ENCODE peak calls at places on chromosomes 4 and X, in six cellular contexts. One of them, this sample, is unnamed.

GRCh38 chr4:147639388-147639787 is 22.2 kb downstream of the TMEM184C start:
- DNase-seq in NCI-H1105: no peak
- DNase-seq in activated CD4-positive, CD25-positive, alpha-beta regulatory T cell: no peak
- DNase-seq in SIG-M5: no peak
- DNase-seq in adipocyte: peak; percentile 66
- DNase-seq in activated CD8-positive, alpha-beta memory T cell treated with anti-CD3 and anti-CD28 coated beads for 48 hours: no peak
- DNase-seq in this sample: no peak

GRCh38 chr4:156931267-156931666 is 40.3 kb downstream of the PDGFC start:
- DNase-seq in SIG-M5: no peak
- DNase-seq in activated CD8-positive, alpha-beta memory T cell treated with anti-CD3 and anti-CD28 coated beads for 48 hours: no peak
- DNase-seq in adipocyte: peak; percentile 76
- DNase-seq in activated CD4-positive, CD25-positive, alpha-beta regulatory T cell: no peak
- DNase-seq in NCI-H1105: no peak
- DNase-seq in this sample: peak; percentile 55

GRCh38 chr4:147336252-147336651 is 144.6 kb upstream of the EDNRA start:
- DNase-seq in activated CD8-positive, alpha-beta memory T cell treated with anti-CD3 and anti-CD28 coated beads for 48 hours: no peak
- DNase-seq in SIG-M5: no peak
- DNase-seq in adipocyte: no peak
- DNase-seq in NCI-H1105: no peak
- DNase-seq in activated CD4-positive, CD25-positive, alpha-beta regulatory T cell: no peak
- DNase-seq in this sample: no peak

GRCh38 chrX:72081605-72082320 is 50.0 kb downstream of the RTL5 start:
- DNase-seq in adipocyte: no peak
- DNase-seq in SIG-M5: no peak
- DNase-seq in NCI-H1105: no peak
- DNase-seq in activated CD4-positive, CD25-positive, alpha-beta regulatory T cell: no peak
- DNase-seq in activated CD8-positive, alpha-beta memory T cell treated with anti-CD3 and anti-CD28 coated beads for 48 hours: no peak
- DNase-seq in this sample: no peak

GRCh38 chrX:44244008-44244407 is 99.5 kb downstream of the EFHC2 start:
- DNase-seq in activated CD8-positive, alpha-beta memory T cell treated with anti-CD3 and anti-CD28 coated beads for 48 hours: no peak
- DNase-seq in NCI-H1105: peak; percentile 1
- DNase-seq in adipocyte: peak; percentile 72
- DNase-seq in SIG-M5: no peak
- DNase-seq in activated CD4-positive, CD25-positive, alpha-beta regulatory T cell: no peak
- DNase-seq in this sample: peak; percentile 25

GRCh38 chr4:19266566-19266965 is 985.1 kb upstream of the SLIT2 start:
- DNase-seq in adipocyte: peak; percentile 13
- DNase-seq in activated CD8-positive, alpha-beta memory T cell treated with anti-CD3 and anti-CD28 coated beads for 48 hours: no peak
- DNase-seq in activated CD4-positive, CD25-positive, alpha-beta regulatory T cell: no peak
- DNase-seq in NCI-H1105: no peak
- DNase-seq in SIG-M5: no peak
- DNase-seq in this sample: no peak

GRCh38 chr4:13476915-13477314 is 7.2 kb downstream of the RAB28 start:
- DNase-seq in activated CD8-positive, alpha-beta memory T cell treated with anti-CD3 and anti-CD28 coated beads for 48 hours: no peak
- DNase-seq in NCI-H1105: no peak
- DNase-seq in activated CD4-positive, CD25-positive, alpha-beta regulatory T cell: no peak
- DNase-seq in SIG-M5: no peak
- DNase-seq in adipocyte: peak; percentile 77
- DNase-seq in this sample: peak; percentile 22

GRCh38 chrX:12118134-12118533 is 20.1 kb upstream of the FRMPD4 start:
- DNase-seq in activated CD8-positive, alpha-beta memory T cell treated with anti-CD3 and anti-CD28 coated beads for 48 hours: no peak
- DNase-seq in SIG-M5: no peak
- DNase-seq in adipocyte: no peak
- DNase-seq in NCI-H1105: no peak
- DNase-seq in activated CD4-positive, CD25-positive, alpha-beta regulatory T cell: no peak
- DNase-seq in this sample: no peak

GRCh38 chr4:185381794-185382193 is 13.9 kb downstream of the LRP2BP start:
- DNase-seq in activated CD8-positive, alpha-beta memory T cell treated with anti-CD3 and anti-CD28 coated beads for 48 hours: no peak
- DNase-seq in activated CD4-positive, CD25-positive, alpha-beta regulatory T cell: no peak
- DNase-seq in NCI-H1105: no peak
- DNase-seq in SIG-M5: no peak
- DNase-seq in adipocyte: peak; percentile 60
- DNase-seq in this sample: no peak

GRCh38 chrX:30906726-30907125 is 17.7 kb upstream of the TAB3 start:
- DNase-seq in NCI-H1105: no peak
- DNase-seq in activated CD4-positive, CD25-positive, alpha-beta regulatory T cell: no peak
- DNase-seq in adipocyte: no peak
- DNase-seq in activated CD8-positive, alpha-beta memory T cell treated with anti-CD3 and anti-CD28 coated beads for 48 hours: no peak
- DNase-seq in SIG-M5: no peak
- DNase-seq in this sample: no peak

GRCh38 chr4:143554728-143555597 is 41.5 kb downstream of the SMARCA5 start:
- DNase-seq in SIG-M5: no peak
- DNase-seq in activated CD4-positive, CD25-positive, alpha-beta regulatory T cell: no peak
- DNase-seq in activated CD8-positive, alpha-beta memory T cell treated with anti-CD3 and anti-CD28 coated beads for 48 hours: no peak
- DNase-seq in adipocyte: no peak
- DNase-seq in NCI-H1105: no peak
- DNase-seq in this sample: no peak

GRCh38 chr4:23238848-23239247 is 546.1 kb downstream of the GBA3 start:
- DNase-seq in adipocyte: no peak
- DNase-seq in activated CD4-positive, CD25-positive, alpha-beta regulatory T cell: no peak
- DNase-seq in SIG-M5: no peak
- DNase-seq in activated CD8-positive, alpha-beta memory T cell treated with anti-CD3 and anti-CD28 coated beads for 48 hours: no peak
- DNase-seq in NCI-H1105: no peak
- DNase-seq in this sample: no peak

GRCh38 chr4:89056953-89057398 is at the start of gene FAM13A:
- DNase-seq in activated CD8-positive, alpha-beta memory T cell treated with anti-CD3 and anti-CD28 coated beads for 48 hours: no peak
- DNase-seq in NCI-H1105: peak; percentile 87
- DNase-seq in activated CD4-positive, CD25-positive, alpha-beta regulatory T cell: no peak
- DNase-seq in SIG-M5: no peak
- DNase-seq in adipocyte: peak; percentile 98
- DNase-seq in this sample: peak; percentile 92

GRCh38 chrX:44239036-44239435 is 104.4 kb downstream of the EFHC2 start:
- DNase-seq in SIG-M5: no peak
- DNase-seq in adipocyte: no peak
- DNase-seq in activated CD4-positive, CD25-positive, alpha-beta regulatory T cell: no peak
- DNase-seq in NCI-H1105: no peak
- DNase-seq in activated CD8-positive, alpha-beta memory T cell treated with anti-CD3 and anti-CD28 coated beads for 48 hours: no peak
- DNase-seq in this sample: no peak

GRCh38 chr4:139782926-139783542 is 117.4 kb downstream of the MGST2 start:
- DNase-seq in SIG-M5: no peak
- DNase-seq in adipocyte: no peak
- DNase-seq in activated CD8-positive, alpha-beta memory T cell treated with anti-CD3 and anti-CD28 coated beads for 48 hours: no peak
- DNase-seq in activated CD4-positive, CD25-positive, alpha-beta regulatory T cell: no peak
- DNase-seq in NCI-H1105: no peak
- DNase-seq in this sample: no peak

GRCh38 chr4:114941522-114941921 is 171.9 kb downstream of the NDST4 start:
- DNase-seq in adipocyte: no peak
- DNase-seq in activated CD4-positive, CD25-positive, alpha-beta regulatory T cell: no peak
- DNase-seq in NCI-H1105: no peak
- DNase-seq in SIG-M5: no peak
- DNase-seq in activated CD8-positive, alpha-beta memory T cell treated with anti-CD3 and anti-CD28 coated beads for 48 hours: no peak
- DNase-seq in this sample: no peak

GRCh38 chr4:83219344-83219990 is 65.1 kb downstream of the COQ2 start:
- DNase-seq in adipocyte: peak; percentile 33
- DNase-seq in activated CD8-positive, alpha-beta memory T cell treated with anti-CD3 and anti-CD28 coated beads for 48 hours: no peak
- DNase-seq in activated CD4-positive, CD25-positive, alpha-beta regulatory T cell: peak; percentile 21
- DNase-seq in NCI-H1105: peak; percentile 64
- DNase-seq in SIG-M5: no peak
- DNase-seq in this sample: no peak

GRCh38 chr4:26175016-26175786 is 145.6 kb upstream of the RBPJ start:
- DNase-seq in activated CD4-positive, CD25-positive, alpha-beta regulatory T cell: no peak
- DNase-seq in NCI-H1105: no peak
- DNase-seq in activated CD8-positive, alpha-beta memory T cell treated with anti-CD3 and anti-CD28 coated beads for 48 hours: no peak
- DNase-seq in adipocyte: no peak
- DNase-seq in SIG-M5: no peak
- DNase-seq in this sample: no peak

GRCh38 chr4:144650311-144650820 is 4.4 kb downstream of the HHIP start:
- DNase-seq in activated CD8-positive, alpha-beta memory T cell treated with anti-CD3 and anti-CD28 coated beads for 48 hours: no peak
- DNase-seq in activated CD4-positive, CD25-positive, alpha-beta regulatory T cell: no peak
- DNase-seq in adipocyte: no peak
- DNase-seq in SIG-M5: no peak
- DNase-seq in NCI-H1105: no peak
- DNase-seq in this sample: no peak

GRCh38 chr4:81621490-81621889 is 149.8 kb upstream of the RASGEF1B start:
- DNase-seq in NCI-H1105: no peak
- DNase-seq in SIG-M5: no peak
- DNase-seq in adipocyte: no peak
- DNase-seq in activated CD8-positive, alpha-beta memory T cell treated with anti-CD3 and anti-CD28 coated beads for 48 hours: no peak
- DNase-seq in activated CD4-positive, CD25-positive, alpha-beta regulatory T cell: no peak
- DNase-seq in this sample: no peak

GRCh38 chr4:67573193-67573592 is 14.7 kb downstream of the STAP1 start:
- DNase-seq in activated CD8-positive, alpha-beta memory T cell treated with anti-CD3 and anti-CD28 coated beads for 48 hours: no peak
- DNase-seq in NCI-H1105: no peak
- DNase-seq in adipocyte: no peak
- DNase-seq in activated CD4-positive, CD25-positive, alpha-beta regulatory T cell: no peak
- DNase-seq in SIG-M5: no peak
- DNase-seq in this sample: no peak

GRCh38 chrX:109270580-109271484 is 211.1 kb downstream of the GUCY2F start:
- DNase-seq in NCI-H1105: peak; percentile 8
- DNase-seq in adipocyte: peak; percentile 32
- DNase-seq in SIG-M5: peak; percentile 41
- DNase-seq in activated CD4-positive, CD25-positive, alpha-beta regulatory T cell: no peak
- DNase-seq in activated CD8-positive, alpha-beta memory T cell treated with anti-CD3 and anti-CD28 coated beads for 48 hours: peak; percentile 16
- DNase-seq in this sample: no peak

GRCh38 chr4:39730067-39730466 is 32.1 kb downstream of the UBE2K start:
- DNase-seq in activated CD4-positive, CD25-positive, alpha-beta regulatory T cell: no peak
- DNase-seq in activated CD8-positive, alpha-beta memory T cell treated with anti-CD3 and anti-CD28 coated beads for 48 hours: no peak
- DNase-seq in NCI-H1105: no peak
- DNase-seq in adipocyte: no peak
- DNase-seq in SIG-M5: no peak
- DNase-seq in this sample: no peak

GRCh38 chr4:73731968-73732610 is 8.3 kb upstream of the CXCL8 start:
- DNase-seq in adipocyte: no peak
- DNase-seq in NCI-H1105: no peak
- DNase-seq in SIG-M5: peak; percentile 80
- DNase-seq in activated CD8-positive, alpha-beta memory T cell treated with anti-CD3 and anti-CD28 coated beads for 48 hours: no peak
- DNase-seq in activated CD4-positive, CD25-positive, alpha-beta regulatory T cell: no peak
- DNase-seq in this sample: no peak

GRCh38 chr4:2673157-2673556 is 83.0 kb downstream of the TNIP2 start:
- DNase-seq in adipocyte: no peak
- DNase-seq in activated CD4-positive, CD25-positive, alpha-beta regulatory T cell: no peak
- DNase-seq in NCI-H1105: no peak
- DNase-seq in activated CD8-positive, alpha-beta memory T cell treated with anti-CD3 and anti-CD28 coated beads for 48 hours: no peak
- DNase-seq in SIG-M5: no peak
- DNase-seq in this sample: no peak

GRCh38 chr4:88846232-88846790 is 148.7 kb upstream of the NAP1L5 start:
- DNase-seq in activated CD8-positive, alpha-beta memory T cell treated with anti-CD3 and anti-CD28 coated beads for 48 hours: no peak
- DNase-seq in adipocyte: peak; percentile 30
- DNase-seq in NCI-H1105: no peak
- DNase-seq in SIG-M5: no peak
- DNase-seq in activated CD4-positive, CD25-positive, alpha-beta regulatory T cell: no peak
- DNase-seq in this sample: no peak

GRCh38 chr4:68569466-68570121 is 6.5 kb downstream of the UGT2B17 start:
- DNase-seq in SIG-M5: no peak
- DNase-seq in activated CD4-positive, CD25-positive, alpha-beta regulatory T cell: no peak
- DNase-seq in adipocyte: no peak
- DNase-seq in activated CD8-positive, alpha-beta memory T cell treated with anti-CD3 and anti-CD28 coated beads for 48 hours: no peak
- DNase-seq in NCI-H1105: no peak
- DNase-seq in this sample: no peak

GRCh38 chr4:186342582-186342981 is 76.6 kb downstream of the F11 start:
- DNase-seq in SIG-M5: no peak
- DNase-seq in activated CD4-positive, CD25-positive, alpha-beta regulatory T cell: no peak
- DNase-seq in activated CD8-positive, alpha-beta memory T cell treated with anti-CD3 and anti-CD28 coated beads for 48 hours: no peak
- DNase-seq in adipocyte: no peak
- DNase-seq in NCI-H1105: no peak
- DNase-seq in this sample: no peak

GRCh38 chr4:8854866-8855265 is 16.8 kb downstream of the HMX1 start:
- DNase-seq in activated CD8-positive, alpha-beta memory T cell treated with anti-CD3 and anti-CD28 coated beads for 48 hours: no peak
- DNase-seq in SIG-M5: no peak
- DNase-seq in adipocyte: peak; percentile 19
- DNase-seq in NCI-H1105: no peak
- DNase-seq in activated CD4-positive, CD25-positive, alpha-beta regulatory T cell: no peak
- DNase-seq in this sample: no peak

GRCh38 chr4:184392748-184393334 is 81.5 kb downstream of the IRF2 start:
- DNase-seq in adipocyte: no peak
- DNase-seq in NCI-H1105: no peak
- DNase-seq in SIG-M5: no peak
- DNase-seq in activated CD4-positive, CD25-positive, alpha-beta regulatory T cell: no peak
- DNase-seq in activated CD8-positive, alpha-beta memory T cell treated with anti-CD3 and anti-CD28 coated beads for 48 hours: no peak
- DNase-seq in this sample: no peak

GRCh38 chr4:93466440-93466839 is 362.1 kb upstream of the ATOH1 start:
- DNase-seq in adipocyte: no peak
- DNase-seq in activated CD4-positive, CD25-positive, alpha-beta regulatory T cell: no peak
- DNase-seq in NCI-H1105: no peak
- DNase-seq in SIG-M5: no peak
- DNase-seq in activated CD8-positive, alpha-beta memory T cell treated with anti-CD3 and anti-CD28 coated beads for 48 hours: no peak
- DNase-seq in this sample: no peak

GRCh38 chr4:89572224-89572858 is 264.6 kb downstream of the SNCA start:
- DNase-seq in NCI-H1105: peak; percentile 66
- DNase-seq in SIG-M5: no peak
- DNase-seq in activated CD8-positive, alpha-beta memory T cell treated with anti-CD3 and anti-CD28 coated beads for 48 hours: no peak
- DNase-seq in activated CD4-positive, CD25-positive, alpha-beta regulatory T cell: no peak
- DNase-seq in adipocyte: no peak
- DNase-seq in this sample: peak; percentile 19

GRCh38 chr4:108535757-108536156 is 84.6 kb upstream of the RPL34 start:
- DNase-seq in adipocyte: no peak
- DNase-seq in NCI-H1105: no peak
- DNase-seq in activated CD4-positive, CD25-positive, alpha-beta regulatory T cell: no peak
- DNase-seq in activated CD8-positive, alpha-beta memory T cell treated with anti-CD3 and anti-CD28 coated beads for 48 hours: no peak
- DNase-seq in SIG-M5: no peak
- DNase-seq in this sample: no peak

GRCh38 chr4:157803441-157804168 is 369.2 kb downstream of the GASK1B start:
- DNase-seq in activated CD4-positive, CD25-positive, alpha-beta regulatory T cell: no peak
- DNase-seq in adipocyte: no peak
- DNase-seq in activated CD8-positive, alpha-beta memory T cell treated with anti-CD3 and anti-CD28 coated beads for 48 hours: no peak
- DNase-seq in NCI-H1105: no peak
- DNase-seq in SIG-M5: no peak
- DNase-seq in this sample: no peak

GRCh38 chrX:31545726-31546125 is 473.9 kb upstream of the FTHL17 start:
- DNase-seq in NCI-H1105: no peak
- DNase-seq in activated CD4-positive, CD25-positive, alpha-beta regulatory T cell: no peak
- DNase-seq in SIG-M5: no peak
- DNase-seq in adipocyte: no peak
- DNase-seq in activated CD8-positive, alpha-beta memory T cell treated with anti-CD3 and anti-CD28 coated beads for 48 hours: no peak
- DNase-seq in this sample: no peak

This sample was measured in stromal cell of bone marrow.